ENCODE peak calls at places on chromosomes 1 and 21, in seven cellular contexts. R is GM19239; S is CD8-positive, alpha-beta memory T cell; Q is CD4-positive, alpha-beta T cell; Z is nucleus accumbens; O is naive thymus-derived CD8-positive, alpha-beta T cell; D is fibroblast of the aortic adventitia. W is an unnamed sample.

GRCh38 chr1:61076728-61077675 is 5.4 kb upstream of the NFIA start:
- DNase-seq in R (peak), S (peak), Q (peak), Z (peak), O (peak), D (peak), W (peak)

GRCh38 chr1:228141082-228141870 is 1.2 kb downstream of the GUK1 start:
- DNase-seq in R (peak), S (peak), Q (no peak), Z (no peak), O (peak), D (peak), W (peak)

GRCh38 chr1:200153277-200154055 is 126.0 kb downstream of the NR5A2 start:
- DNase-seq in R (no peak), S (peak), Q (peak), Z (no peak), O (peak), D (no peak), W (peak)

GRCh38 chr1:55526716-55527115 is 311.6 kb upstream of the USP24 start:
- DNase-seq in R (no peak), S (no peak), Q (no peak), Z (no peak), O (no peak), D (no peak), W (no peak)

GRCh38 chr1:64502924-64503323 is 33.0 kb downstream of the CACHD1 start:
- DNase-seq in R (no peak), S (no peak), Q (no peak), Z (no peak), O (no peak), D (no peak), W (no peak)

GRCh38 chr1:44033756-44034155 is 2.5 kb upstream of the SLC6A9 start:
- DNase-seq in R (no peak), S (no peak), Q (no peak), Z (no peak), O (no peak), D (no peak), W (no peak)

GRCh38 chr1:995665-996633 is 3.9 kb downstream of the HES4 start:
- DNase-seq in R (no peak), S (no peak), Q (no peak), Z (no peak), O (no peak), D (no peak), W (peak)

GRCh38 chr1:46062651-46063319 is 69.6 kb downstream of the PIK3R3 start:
- DNase-seq in R (no peak), S (peak), Q (no peak), Z (no peak), O (no peak), D (peak), W (peak)

GRCh38 chr21:26761174-26761915 is 83.9 kb downstream of the ADAMTS1 start:
- DNase-seq in R (no peak), S (no peak), Q (no peak), Z (no peak), O (no peak), D (no peak), W (no peak)

GRCh38 chr1:155334980-155335379 is 14.3 kb downstream of the RUSC1 start:
- DNase-seq in R (no peak), S (no peak), Q (no peak), Z (no peak), O (no peak), D (no peak), W (no peak)

GRCh38 chr1:61459345-61459744 is 265.6 kb downstream of the TM2D1 start:
- DNase-seq in R (no peak), S (peak), Q (no peak), Z (no peak), O (no peak), D (no peak), W (peak)

GRCh38 chr1:218982482-218982881 is 191.2 kb upstream of the LYPLAL1 start:
- DNase-seq in R (no peak), S (no peak), Q (no peak), Z (no peak), O (no peak), D (no peak), W (no peak)

GRCh38 chr21:42147386-42148020 is 71.4 kb upstream of the ABCG1 start:
- DNase-seq in R (no peak), S (no peak), Q (no peak), Z (no peak), O (no peak), D (no peak), W (no peak)

GRCh38 chr1:150970818-150971582 is 3.6 kb downstream of the CERS2 start:
- DNase-seq in R (no peak), S (no peak), Q (no peak), Z (peak), O (no peak), D (peak), W (no peak)

GRCh38 chr1:223344491-223344890 is 19.5 kb downstream of the SUSD4 start:
- DNase-seq in R (no peak), S (no peak), Q (no peak), Z (no peak), O (no peak), D (no peak), W (no peak)

GRCh38 chr1:18807334-18808063 is 52.0 kb downstream of the TAS1R2 start:
- DNase-seq in R (no peak), S (no peak), Q (no peak), Z (no peak), O (peak), D (no peak), W (no peak)

GRCh38 chr1:118184737-118185082 is 318 bp downstream of the SPAG17 start:
- DNase-seq in R (no peak), S (no peak), Q (no peak), Z (no peak), O (no peak), D (no peak), W (no peak)

GRCh38 chr1:44318097-44319088 is 36.7 kb downstream of the ERI3 start:
- DNase-seq in R (peak), S (peak), Q (peak), Z (no peak), O (peak), D (peak), W (peak)

GRCh38 chr1:32981003-32981909 is 16.6 kb upstream of the RNF19B start:
- DNase-seq in R (peak), S (peak), Q (peak), Z (no peak), O (peak), D (peak), W (peak)

GRCh38 chr1:213651077-213651476 is 336.7 kb upstream of the PROX1 start:
- DNase-seq in R (no peak), S (no peak), Q (no peak), Z (no peak), O (no peak), D (no peak), W (no peak)

GRCh38 chr1:225940385-225941151 is 452 bp downstream of the LEFTY2 start:
- DNase-seq in R (no peak), S (no peak), Q (no peak), Z (no peak), O (no peak), D (no peak), W (no peak)

GRCh38 chr1:232634086-232634485 is 4.2 kb upstream of the SIPA1L2 start:
- DNase-seq in R (no peak), S (no peak), Q (no peak), Z (no peak), O (no peak), D (no peak), W (no peak)

GRCh38 chr1:157115429-157115838 is 15.8 kb upstream of the ETV3L start:
- DNase-seq in R (no peak), S (no peak), Q (no peak), Z (no peak), O (no peak), D (no peak), W (no peak)

GRCh38 chr1:236575523-236575922 is 28.8 kb downstream of the HEATR1 start:
- DNase-seq in R (no peak), S (no peak), Q (no peak), Z (no peak), O (no peak), D (no peak), W (no peak)